ENCODE peak calls at places on chromosomes 12 and 14, in nine cellular contexts. M is GM23338, V is astrocyte of the cerebellum, K is pancreas, P is foreskin fibroblast, U is spleen, C is ovary, O is Caco-2, X is psoas muscle. E is an unnamed sample.

GRCh38 chr12:76152161-76152807 is 67.8 kb upstream of the NAP1L1 start:
- DNase-seq in M (no peak), V (no peak), K (no peak), P (no peak), U (no peak), C (no peak), O (no peak), X (no peak), E (no peak)

GRCh38 chr14:61561144-61561543 is 134.2 kb upstream of the HIF1A start:
- DNase-seq in M (peak), V (no peak), K (no peak), P (no peak), U (no peak), C (no peak), O (peak), X (no peak), E (no peak)

GRCh38 chr12:64584173-64584555 is 26.1 kb upstream of the RASSF3 start:
- DNase-seq in M (no peak), V (no peak), K (no peak), P (no peak), U (no peak), C (no peak), O (no peak), X (no peak), E (no peak)

GRCh38 chr14:74350944-74351323 is 2.7 kb downstream of the VRTN start:
- DNase-seq in M (no peak), V (no peak), K (no peak), P (no peak), U (no peak), C (no peak), O (no peak), X (no peak), E (no peak)

GRCh38 chr12:108575199-108575912 is 13.0 kb downstream of the ISCU start:
- DNase-seq in M (no peak), V (no peak), K (no peak), P (no peak), U (no peak), C (no peak), O (no peak), X (no peak), E (no peak)

GRCh38 chr14:72740966-72741835 is 152.7 kb downstream of the DPF3 start:
- DNase-seq in M (no peak), V (no peak), K (no peak), P (no peak), U (no peak), C (no peak), O (no peak), X (no peak), E (no peak)

GRCh38 chr12:113196582-113196981 is 11.1 kb downstream of the RITA1 start:
- DNase-seq in M (no peak), V (no peak), K (no peak), P (no peak), U (no peak), C (no peak), O (no peak), X (no peak), E (no peak)

GRCh38 chr14:73943083-73943482 is 6.8 kb downstream of the FAM161B start:
- DNase-seq in M (no peak), V (no peak), K (no peak), P (peak), U (no peak), C (no peak), O (no peak), X (no peak), E (no peak)

GRCh38 chr12:120652671-120653435 is 12.4 kb downstream of the CABP1 start:
- DNase-seq in M (no peak), V (no peak), K (no peak), P (no peak), U (no peak), C (no peak), O (no peak), X (no peak), E (no peak)

GRCh38 chr12:21912318-21912717 is 28.9 kb downstream of the ABCC9 start:
- DNase-seq in M (no peak), V (no peak), K (no peak), P (peak), U (no peak), C (no peak), O (no peak), X (no peak), E (no peak)

GRCh38 chr12:121783771-121784170 is 9.7 kb downstream of the RHOF start:
- DNase-seq in M (no peak), V (no peak), K (no peak), P (no peak), U (no peak), C (no peak), O (no peak), X (no peak), E (no peak)

GRCh38 chr12:130566446-130567155 is 149.5 kb downstream of the RIMBP2 start:
- DNase-seq in M (no peak), V (no peak), K (no peak), P (no peak), U (no peak), C (no peak), O (no peak), X (no peak), E (no peak)

GRCh38 chr12:10128687-10129086 is 1.3 kb downstream of the CLEC7A start:
- DNase-seq in M (no peak), V (no peak), K (no peak), P (no peak), U (no peak), C (no peak), O (no peak), X (no peak), E (no peak)

GRCh38 chr14:45089813-45090212 is 5.9 kb downstream of the PRPF39 start:
- DNase-seq in M (no peak), V (peak), K (no peak), P (no peak), U (no peak), C (no peak), O (no peak), X (no peak), E (no peak)

GRCh38 chr14:99253890-99254289 is 18.1 kb downstream of the BCL11B start:
- DNase-seq in M (no peak), V (no peak), K (no peak), P (no peak), U (peak), C (no peak), O (no peak), X (no peak), E (no peak)

GRCh38 chr12:14396071-14396470 is 30.6 kb downstream of the ATF7IP start:
- DNase-seq in M (no peak), V (no peak), K (no peak), P (no peak), U (no peak), C (no peak), O (no peak), X (no peak), E (no peak)

GRCh38 chr12:14048949-14049545 is 67.6 kb upstream of the GRIN2B start:
- DNase-seq in M (no peak), V (no peak), K (no peak), P (no peak), U (no peak), C (no peak), O (no peak), X (no peak), E (no peak)

GRCh38 chr14:68968051-68968450 is 11.1 kb downstream of the ACTN1 start:
- DNase-seq in M (no peak), V (no peak), K (no peak), P (no peak), U (peak), C (no peak), O (no peak), X (no peak), E (no peak)

GRCh38 chr14:37145395-37145794 is 27.0 kb downstream of the SLC25A21 start:
- DNase-seq in M (no peak), V (no peak), K (no peak), P (peak), U (no peak), C (no peak), O (no peak), X (no peak), E (no peak)

GRCh38 chr12:11228268-11228879 is 41.1 kb downstream of the PRB3 start:
- DNase-seq in M (peak), V (peak), K (no peak), P (peak), U (no peak), C (no peak), O (peak), X (no peak), E (peak)

GRCh38 chr12:16187684-16188083 is 89.8 kb downstream of the SLC15A5 start:
- DNase-seq in M (peak), V (no peak), K (no peak), P (no peak), U (no peak), C (no peak), O (no peak), X (no peak), E (no peak)

GRCh38 chr14:106346534-106347290 is 820.3 kb downstream of the TMEM121 start:
- DNase-seq in M (no peak), V (no peak), K (no peak), P (no peak), U (no peak), C (no peak), O (no peak), X (no peak), E (no peak)

GRCh38 chr14:22281322-22281977 is 307.6 kb downstream of the DAD1 start:
- DNase-seq in M (no peak), V (no peak), K (no peak), P (no peak), U (no peak), C (no peak), O (no peak), X (no peak), E (no peak)

GRCh38 chr12:24929953-24930352 is 18.9 kb downstream of the BCAT1 start:
- DNase-seq in M (peak), V (no peak), K (no peak), P (no peak), U (no peak), C (no peak), O (no peak), X (no peak), E (no peak)

GRCh38 chr12:65168606-65169310 is 625 bp upstream of the LEMD3 start:
- DNase-seq in M (no peak), V (no peak), K (no peak), P (no peak), U (no peak), C (no peak), O (no peak), X (no peak), E (no peak)

GRCh38 chr12:111274820-111275219 is 94.1 kb downstream of the PHETA1 start:
- DNase-seq in M (peak), V (no peak), K (no peak), P (no peak), U (no peak), C (no peak), O (no peak), X (no peak), E (no peak)

GRCh38 chr12:90569685-90570084 is 385.3 kb downstream of the CCER1 start:
- DNase-seq in M (no peak), V (no peak), K (no peak), P (no peak), U (no peak), C (no peak), O (no peak), X (no peak), E (no peak)

GRCh38 chr12:96227365-96228106 is 33.4 kb downstream of the ELK3 start:
- DNase-seq in M (no peak), V (no peak), K (no peak), P (no peak), U (peak), C (no peak), O (no peak), X (no peak), E (no peak)

GRCh38 chr12:96226401-96226800 is 32.2 kb downstream of the ELK3 start:
- DNase-seq in M (no peak), V (no peak), K (no peak), P (no peak), U (no peak), C (no peak), O (no peak), X (no peak), E (no peak)

GRCh38 chr12:96225003-96225855 is 31.1 kb downstream of the ELK3 start:
- DNase-seq in M (no peak), V (no peak), K (no peak), P (no peak), U (no peak), C (peak), O (no peak), X (no peak), E (no peak)

GRCh38 chr12:96225994-96226399 is 31.8 kb downstream of the ELK3 start:
- DNase-seq in M (no peak), V (no peak), K (no peak), P (no peak), U (no peak), C (no peak), O (no peak), X (no peak), E (no peak)

DNA sequence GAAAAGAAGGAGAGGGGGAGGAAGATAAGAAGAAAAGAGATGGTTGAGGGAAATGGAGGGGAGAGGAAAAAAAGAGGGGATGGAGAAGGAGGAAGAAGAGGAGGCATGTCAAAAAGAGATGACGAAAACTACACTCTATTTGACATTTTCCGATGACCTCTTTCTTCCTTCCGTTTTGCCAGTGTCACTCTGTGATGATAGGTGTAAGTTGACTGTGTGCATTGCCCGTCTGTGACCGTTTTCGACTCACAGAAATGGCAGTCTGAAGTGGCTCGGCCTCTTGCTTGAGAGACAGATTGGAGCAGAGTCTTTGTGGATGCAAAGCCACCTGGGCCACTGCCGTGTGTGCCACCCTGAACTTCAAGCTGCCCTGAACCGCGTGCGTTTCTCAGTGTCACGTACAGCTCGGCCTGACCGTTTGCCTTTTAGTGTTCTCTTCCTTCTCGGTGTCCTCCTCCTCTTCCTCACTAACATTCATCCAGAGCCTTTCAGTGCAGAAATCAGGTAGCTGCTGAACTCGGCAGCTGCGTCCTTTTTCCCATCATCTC is 32.7 kb downstream of the ELK3 start:
- DNase-seq in M (no peak), V (no peak), K (no peak), P (no peak), U (no peak), C (no peak), O (no peak), X (no peak), E (no peak)
- H3K4me3 ChIP-seq in M (no peak), V (no peak), K (no peak), P (no peak), U (no peak), C (no peak), O (no peak), X (no peak), E (no peak)

DNA sequence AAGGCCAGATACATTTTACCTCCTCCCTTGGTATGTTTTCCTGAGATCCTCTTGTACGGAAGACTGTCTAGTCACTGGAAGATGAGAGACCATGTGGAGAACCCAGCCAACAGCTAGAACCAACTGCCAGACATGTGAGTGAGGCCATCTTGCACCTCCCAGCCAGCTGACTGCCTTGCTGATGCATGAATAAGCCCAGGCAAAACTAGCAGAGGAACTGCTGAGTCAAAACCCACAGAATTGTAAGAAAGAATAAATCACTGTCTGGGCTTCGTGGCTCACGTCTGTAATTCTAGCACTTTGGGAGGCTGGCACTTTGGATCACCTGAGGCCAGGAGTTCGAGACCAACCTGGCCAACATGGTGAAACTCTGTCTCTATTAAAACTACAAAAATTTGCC is 160.0 kb downstream of the TPH2 start:
- DNase-seq in M (no peak), V (no peak), K (no peak), P (no peak), U (no peak), C (peak), O (no peak), X (no peak), E (no peak)
- TF ChIP-seq CTCF in M (no peak), V (no peak), K (no peak), P (no peak), U (no peak), C (no peak), O (no peak), X (no peak), E (no peak)

DNA sequence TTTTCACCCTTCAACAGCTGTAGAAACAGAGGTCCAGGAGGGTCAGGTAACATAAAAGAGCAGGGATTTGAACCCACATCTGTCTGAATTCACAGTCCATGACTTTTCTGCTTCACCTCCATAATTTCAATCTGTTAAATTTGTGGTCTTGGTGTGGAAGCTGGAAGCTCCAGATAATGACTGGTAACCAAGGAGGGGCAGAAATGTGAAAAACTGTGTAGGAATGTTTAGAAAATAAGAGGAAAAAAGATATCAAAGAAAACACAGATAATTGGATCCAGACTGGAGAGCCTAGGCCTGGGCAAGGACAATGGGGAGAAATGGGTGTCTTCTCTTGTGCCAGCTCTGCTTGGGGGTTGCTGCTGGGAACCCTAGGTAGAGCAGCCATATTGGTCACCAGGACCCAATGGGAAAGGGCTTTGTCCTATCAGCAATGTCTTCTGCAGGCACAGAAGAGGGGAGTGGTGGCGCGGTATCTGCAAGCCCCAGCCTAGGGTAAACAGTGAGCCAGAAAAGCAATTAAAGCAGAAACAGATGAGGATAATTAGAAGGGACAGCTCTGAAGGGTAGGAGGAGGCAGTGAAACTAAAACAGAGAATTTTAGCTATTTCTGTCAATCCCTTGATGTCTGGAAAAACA is 54.3 kb upstream of the CCDC91 start:
- DNase-seq in M (no peak), V (no peak), K (no peak), P (no peak), U (no peak), C (no peak), O (no peak), X (no peak), E (no peak)
- H3K4me3 ChIP-seq in M (no peak), V (no peak), K (no peak), P (no peak), U (no peak), C (no peak), O (no peak), X (no peak), E (no peak)

DNA sequence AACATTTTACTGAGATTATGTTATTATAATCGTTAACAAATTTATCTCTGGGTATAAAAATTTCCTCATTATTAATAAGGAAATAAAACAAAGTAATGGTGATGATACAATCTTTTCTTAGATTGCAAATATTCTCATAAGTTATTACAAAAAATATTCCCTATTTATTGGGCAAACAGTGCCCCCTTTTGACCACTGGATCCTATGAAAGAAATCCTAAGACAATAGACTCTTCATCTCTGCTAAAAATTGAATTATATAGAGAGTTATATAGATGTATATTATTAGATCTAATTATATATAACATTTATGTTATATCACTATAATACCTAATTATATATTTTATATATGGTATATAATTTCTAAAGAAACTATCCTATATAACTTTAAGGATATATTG is 94.2 kb upstream of the FGD4 start:
- DNase-seq in M (no peak), V (no peak), K (no peak), P (no peak), U (no peak), C (no peak), O (peak), X (no peak), E (no peak)
- TF ChIP-seq CTCF in M (no peak), V (no peak), K (no peak), P (peak), U (peak), C (peak), O (peak), X (peak), E (peak)

DNA sequence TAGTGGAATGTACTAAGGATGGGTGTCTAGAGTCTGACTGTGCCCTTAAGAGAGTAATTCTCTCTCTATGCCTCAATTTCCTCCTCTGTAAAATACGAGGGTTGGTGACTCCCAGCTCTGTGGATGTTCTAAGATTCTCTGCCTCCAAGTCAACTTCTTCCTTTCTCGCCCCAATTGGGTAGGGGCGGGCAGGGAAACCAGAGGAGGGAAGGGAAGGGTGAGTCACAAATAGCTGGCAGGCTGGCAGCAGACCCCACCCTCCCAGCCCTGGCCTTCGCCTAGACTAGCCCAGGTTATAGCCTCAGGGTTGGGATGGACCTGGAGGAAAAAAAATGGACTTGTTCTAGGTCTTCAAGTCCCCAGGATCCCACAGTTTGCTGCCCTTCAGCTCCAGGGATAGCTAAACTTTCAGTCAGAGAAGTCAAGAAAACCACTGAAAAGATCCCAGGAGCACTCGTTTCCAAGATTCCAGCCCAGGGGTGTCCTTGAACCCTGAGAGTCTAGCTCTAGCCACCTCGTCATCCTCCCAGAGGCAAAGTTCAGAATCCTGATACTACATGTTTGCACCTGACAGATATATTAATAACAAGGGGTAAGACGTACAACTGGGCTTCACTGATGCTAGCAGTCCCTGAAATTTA is 2.3 kb downstream of the DGKA start:
- DNase-seq in M (no peak), V (no peak), K (no peak), P (no peak), U (no peak), C (no peak), O (no peak), X (no peak), E (no peak)
- H3K4me3 ChIP-seq in M (no peak), V (peak), K (no peak), P (peak), U (peak), C (no peak), O (no peak), X (no peak), E (no peak)

GRCh38 chr14:104681689-104682074 is 7.7 kb upstream of the INF2 start:
- DNase-seq in M (peak), V (no peak), K (peak), P (peak), U (peak), C (peak), O (peak), X (peak), E (no peak)
- TF ChIP-seq CTCF in M (no peak), V (no peak), K (no peak), P (no peak), U (no peak), C (no peak), O (no peak), X (no peak), E (no peak)

DNA sequence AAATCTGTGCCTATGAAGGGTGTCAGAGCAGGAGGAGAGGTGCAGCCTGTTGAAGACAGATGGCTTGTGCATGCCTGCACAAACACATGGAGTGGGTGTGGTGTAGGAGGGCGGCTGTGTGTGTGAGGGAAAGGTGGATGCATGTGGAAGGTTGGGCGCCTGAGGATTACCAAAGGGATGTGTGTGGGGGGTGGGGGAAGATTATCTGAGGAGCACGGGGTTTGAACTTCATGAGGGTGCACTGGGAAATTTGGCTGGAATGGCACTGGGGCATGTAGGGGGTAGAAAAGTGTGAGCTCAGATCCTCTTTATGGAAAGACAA is 2.7 kb downstream of the NTF3 start:
- DNase-seq in M (no peak), V (no peak), K (no peak), P (no peak), U (no peak), C (no peak), O (no peak), X (no peak), E (no peak)
- H3K4me3 ChIP-seq in M (peak), V (no peak), K (no peak), P (peak), U (no peak), C (no peak), O (no peak), X (no peak), E (no peak)

E was measured in LNCaP clone FGC.